ENCODE peak calls at places on chromosomes 7 and 10, in four cellular contexts. R is pancreas; Q is CD8-positive, alpha-beta T cell; I is ovary. O is an unnamed sample.

GRCh38 chr7:96233084-96233483 is 88.8 kb downstream of the SLC25A13 start:
- DNase-seq in R (no peak), Q (no peak), I (no peak), O (no peak)

GRCh38 chr7:2006231-2006771 is 226.4 kb downstream of the MAD1L1 start:
- DNase-seq in R (peak; percentile 2), Q (no peak), I (peak; percentile 14), O (no peak)

GRCh38 chr7:66281678-66282593 is 76.8 kb downstream of the TPST1 start:
- DNase-seq in R (no peak), Q (no peak), I (peak; percentile 28), O (no peak)

GRCh38 chr7:155787171-155787851 is 25.0 kb downstream of the SHH start:
- DNase-seq in R (no peak), Q (no peak), I (no peak), O (no peak)

GRCh38 chr10:49189422-49189821 is 1.2 kb upstream of the TMEM273 start:
- DNase-seq in R (no peak), Q (no peak), I (no peak), O (peak; percentile 22)

GRCh38 chr10:131206136-131206995 is 105.2 kb downstream of the TCERG1L start:
- DNase-seq in R (no peak), Q (no peak), I (no peak), O (no peak)

GRCh38 chr10:92574545-92575377 is 868 bp upstream of the IDE start:
- DNase-seq in R (no peak), Q (no peak), I (no peak), O (no peak)

GRCh38 chr7:50069613-50070012 is 23.4 kb downstream of the ZPBP start:
- DNase-seq in R (no peak), Q (no peak), I (peak; percentile 23), O (peak; percentile 44)

GRCh38 chr10:121525276-121526039 is 72.8 kb downstream of the FGFR2 start:
- DNase-seq in R (no peak), Q (no peak), I (no peak), O (peak; percentile 37)

GRCh38 chr7:47382200-47382599 is 199.7 kb downstream of the TNS3 start:
- DNase-seq in R (no peak), Q (no peak), I (no peak), O (no peak)

GRCh38 chr10:44995914-44996633 is 4.6 kb upstream of the ZNF22 start:
- DNase-seq in R (peak; percentile 59), Q (no peak), I (peak; percentile 79), O (peak; percentile 32)

GRCh38 chr10:14413583-14413982 is 82.9 kb upstream of the FRMD4A start:
- DNase-seq in R (no peak), Q (no peak), I (no peak), O (no peak)

GRCh38 chr10:59106441-59106840 is 70.0 kb upstream of the PHYHIPL start:
- DNase-seq in R (no peak), Q (no peak), I (no peak), O (no peak)

GRCh38 chr7:108455833-108456677 is at the start of gene NRCAM:
- DNase-seq in R (peak; percentile 88), Q (no peak), I (peak; percentile 17), O (no peak)

GRCh38 chr7:116576350-116577319 is 51.8 kb downstream of the CAV1 start:
- DNase-seq in R (no peak), Q (no peak), I (no peak), O (no peak)

GRCh38 chr7:100879685-100880261 is 4.9 kb downstream of the SRRT start:
- DNase-seq in R (peak; percentile 17), Q (no peak), I (no peak), O (no peak)

DNA sequence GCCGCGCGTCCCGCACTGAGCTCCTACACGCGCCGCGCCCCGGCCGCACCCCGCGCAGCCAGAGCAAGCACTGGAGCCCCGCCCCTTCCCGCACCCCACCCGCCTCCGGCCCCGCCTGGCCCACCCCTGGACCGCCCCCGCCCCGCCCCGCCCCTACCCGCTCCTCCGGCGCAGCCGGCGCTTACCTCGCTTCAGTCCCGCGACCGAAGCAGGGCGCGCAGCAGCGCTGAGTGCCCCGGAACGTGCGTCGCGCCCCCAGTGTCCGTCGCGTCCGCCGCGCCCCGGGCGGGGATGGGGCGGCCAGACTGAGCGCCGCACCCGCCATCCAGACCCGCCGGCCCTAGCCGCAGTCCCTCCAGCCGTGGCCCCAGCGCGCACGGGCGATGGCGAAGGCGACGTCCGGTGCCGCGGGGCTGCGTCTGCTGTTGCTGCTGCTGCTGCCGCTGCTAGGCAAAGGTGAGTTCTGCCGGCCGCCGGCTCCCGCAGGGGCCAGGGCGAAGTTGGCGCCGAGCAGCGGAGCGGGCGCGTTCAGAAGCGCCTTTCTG is at the start of gene RET:
- DNase-seq in R (no peak), Q (no peak), I (no peak), O (no peak)
- H3K4me3 ChIP-seq in R (peak within 1 kb of the TSS; percentile 20), Q (no peak within 1 kb of the TSS), I (peak within 1 kb of the TSS; percentile 24), O (no peak within 1 kb of the TSS)

GRCh38 chr10:99341248-99341647 is 12.1 kb downstream of the CNNM1 start:
- DNase-seq in R (no peak), Q (no peak), I (no peak), O (no peak)

GRCh38 chr10:99345350-99345749 is 16.2 kb downstream of the CNNM1 start:
- DNase-seq in R (no peak), Q (no peak), I (no peak), O (no peak)

GRCh38 chr10:99344715-99345114 is 15.6 kb downstream of the CNNM1 start:
- DNase-seq in R (no peak), Q (no peak), I (no peak), O (no peak)

GRCh38 chr10:99341860-99342517 is 12.8 kb downstream of the CNNM1 start:
- DNase-seq in R (no peak), Q (no peak), I (no peak), O (no peak)

GRCh38 chr10:99343262-99343661 is 14.1 kb downstream of the CNNM1 start:
- DNase-seq in R (no peak), Q (no peak), I (no peak), O (no peak)
- H3K4me1 ChIP-seq in R (no peaks in the 10 kb centered on the region), Q (no peaks in the 10 kb centered on the region), I (peaks cover 4% of the 10 kb centered on the region), O (peaks cover 2% of the 10 kb centered on the region)

DNA sequence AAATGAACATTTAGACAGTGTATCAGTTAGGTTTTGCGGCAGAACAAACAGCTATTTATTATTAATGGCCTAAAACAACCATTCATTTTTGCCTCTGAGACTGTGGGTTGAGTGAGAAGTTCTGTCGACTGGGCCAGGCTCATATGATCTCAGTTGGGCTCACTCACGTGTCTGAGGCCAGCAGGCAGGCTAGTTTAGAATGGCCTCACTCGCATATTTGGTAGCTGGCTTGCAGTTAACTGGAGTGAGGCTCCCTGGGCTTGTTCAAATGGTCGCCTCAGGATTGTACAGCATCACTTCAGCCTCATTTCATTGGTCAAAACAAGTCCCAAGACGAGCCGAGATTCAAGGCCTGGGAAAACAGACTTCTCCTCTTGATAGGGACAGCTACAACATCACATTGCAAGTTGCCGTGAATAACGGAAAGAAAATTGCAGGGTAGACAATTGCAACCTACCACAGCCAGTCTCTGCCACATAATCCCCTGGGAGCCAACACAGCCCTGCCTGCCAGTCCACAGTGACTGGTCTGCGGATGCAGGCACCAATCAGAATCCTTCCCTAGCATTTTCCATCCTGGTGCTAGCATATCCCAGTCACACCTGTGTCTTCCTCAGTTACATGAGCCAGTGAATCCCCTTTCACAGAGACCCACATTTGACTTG is 23.1 kb upstream of the PPIF start:
- DNase-seq in R (no peak), Q (no peak), I (no peak), O (no peak)
- H3K4me3 ChIP-seq in R (no peak overlapping the region), Q (no peak overlapping the region), I (no peak overlapping the region), O (no peak overlapping the region)

GRCh38 chr10:72254891-72255568 is 18.7 kb upstream of the DDIT4 start:
- DNase-seq in R (peak; percentile 90), Q (peak; percentile 23), I (peak; percentile 94), O (peak; percentile 83)

GRCh38 chr10:72251635-72252034 is 22.1 kb upstream of the DDIT4 start:
- DNase-seq in R (no peak), Q (no peak), I (no peak), O (no peak)

GRCh38 chr10:72253002-72253401 is 20.7 kb upstream of the DDIT4 start:
- DNase-seq in R (no peak), Q (no peak), I (no peak), O (no peak)

GRCh38 chr10:72248477-72249151 is 25.1 kb upstream of the DDIT4 start:
- DNase-seq in R (peak; percentile 79), Q (peak; percentile 61), I (peak; percentile 88), O (peak; percentile 76)

GRCh38 chr10:72250666-72251065 is 23.1 kb upstream of the DDIT4 start:
- DNase-seq in R (peak; percentile 33), Q (no peak), I (peak; percentile 70), O (no peak)
- H3K4me1 ChIP-seq in R (peaks cover 63% of the 10 kb centered on the region), Q (peaks cover 90% of the 10 kb centered on the region), I (peaks cover 49% of the 10 kb centered on the region), O (peaks cover 31% of the 10 kb centered on the region)

GRCh38 chr10:7300327-7300726 is 110.5 kb downstream of the SFMBT2 start:
- DNase-seq in R (no peak), Q (no peak), I (no peak), O (no peak)

GRCh38 chr10:7297094-7297493 is 113.7 kb downstream of the SFMBT2 start:
- DNase-seq in R (no peak), Q (no peak), I (no peak), O (no peak)

GRCh38 chr10:7296648-7297047 is 114.2 kb downstream of the SFMBT2 start:
- DNase-seq in R (no peak), Q (no peak), I (no peak), O (no peak)

GRCh38 chr10:7301039-7301768 is 109.6 kb downstream of the SFMBT2 start:
- DNase-seq in R (no peak), Q (no peak), I (no peak), O (no peak)

GRCh38 chr10:7298495-7298894 is 112.3 kb downstream of the SFMBT2 start:
- DNase-seq in R (no peak), Q (no peak), I (no peak), O (no peak)
- H3K4me3 ChIP-seq in R (no peak overlapping the region), Q (no peak overlapping the region), I (no peak overlapping the region), O (no peak overlapping the region)

DNA sequence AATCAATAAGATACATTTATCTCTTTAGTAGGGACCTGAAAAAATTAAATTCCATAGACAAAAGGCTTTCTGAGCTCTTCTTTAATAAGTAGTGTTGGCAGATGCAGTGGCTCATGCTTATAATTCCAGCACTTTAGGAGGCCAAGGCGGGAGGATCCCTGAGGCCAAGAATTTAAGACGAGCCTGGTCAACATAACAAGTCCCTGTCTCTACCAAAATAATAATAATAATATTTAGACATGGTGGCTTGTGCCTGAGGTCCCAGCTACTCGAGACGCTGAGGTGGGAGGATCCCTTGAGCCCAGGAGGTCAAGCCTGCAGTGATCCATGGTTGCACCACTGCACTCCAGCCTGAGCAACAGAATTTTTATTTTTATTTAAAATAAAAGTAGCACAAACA is 280.8 kb downstream of the ADK start:
- DNase-seq in R (no peak), Q (no peak), I (no peak), O (no peak)
- H3K4me1 ChIP-seq in R (no peaks in the 10 kb centered on the region), Q (no peaks in the 10 kb centered on the region), I (no peaks in the 10 kb centered on the region), O (no peaks in the 10 kb centered on the region)

GRCh38 chr7:99679032-99679399 is 780 bp downstream of the CYP3A5 start:
- DNase-seq in R (peak; percentile 27), Q (no peak), I (no peak), O (no peak)
- H3K4me3 ChIP-seq in R (peak overlapping the region; percentile 26), Q (no peak overlapping the region), I (no peak overlapping the region), O (peak overlapping the region; percentile 39)

DNA sequence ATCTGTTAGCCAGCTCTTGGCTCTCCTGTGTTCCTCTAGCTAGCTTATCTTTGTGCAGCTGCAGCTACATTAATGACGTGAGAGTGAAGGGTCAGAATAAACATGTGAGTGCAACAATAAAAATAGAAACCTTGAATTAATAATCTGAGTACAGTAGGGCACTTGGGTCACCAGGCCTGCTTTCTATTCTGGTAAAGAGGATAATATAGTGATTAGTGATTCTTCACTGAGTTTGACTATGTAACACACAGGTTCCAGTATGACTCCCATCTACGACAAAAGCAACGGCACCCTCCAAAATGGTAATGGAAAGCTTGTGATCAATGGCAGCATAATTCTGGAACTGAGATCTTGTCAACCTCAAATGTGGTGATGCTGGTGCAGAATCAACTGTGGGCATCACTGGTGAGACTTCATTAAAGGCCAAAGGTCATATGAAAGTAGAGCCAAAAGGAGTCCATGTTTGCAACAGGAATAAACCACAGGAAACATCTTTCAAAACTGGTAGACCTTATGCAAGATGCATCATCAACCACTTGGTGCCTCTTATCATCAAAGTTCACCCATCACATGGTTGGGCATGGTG is 77.6 kb downstream of the NRBF2 start:
- DNase-seq in R (no peak), Q (no peak), I (no peak), O (no peak)
- H3K4me1 ChIP-seq in R (peaks cover 30% of the 10 kb centered on the region), Q (peaks cover 13% of the 10 kb centered on the region), I (peaks cover 14% of the 10 kb centered on the region), O (peaks cover 27% of the 10 kb centered on the region)

O was measured in lung.